ENCODE peak calls at places on chromosomes 1 and 21, in four cellular contexts. K is CD8-positive, alpha-beta memory T cell; H is SK-N-SH; S is IMR-90. L is an unnamed sample.

GRCh38 chr1:10693152-10693496 is 103.3 kb downstream of the CASZ1 start:
- DNase-seq in K (no peak), H (no peak), S (no peak), L (no peak)

GRCh38 chr1:29698033-29698432 is 461.7 kb downstream of the PTPRU start:
- DNase-seq in K (no peak), H (peak; percentile 65), S (peak; percentile 59), L (no peak)

GRCh38 chr1:24643362-24644346 is 552 bp downstream of the SRRM1 start:
- DNase-seq in K (peak; percentile 6), H (peak; percentile 84), S (no peak), L (no peak)

GRCh38 chr1:22051607-22052114 is 848 bp upstream of the CDC42 start:
- DNase-seq in K (no peak), H (no peak), S (no peak), L (no peak)

GRCh38 chr1:54273837-54274192 is 73.8 kb downstream of the MRPL37 start:
- DNase-seq in K (no peak), H (peak; percentile 60), S (no peak), L (no peak)

GRCh38 chr1:214615871-214616270 is 12.9 kb downstream of the CENPF start:
- DNase-seq in K (no peak), H (no peak), S (peak; percentile 77), L (no peak)

GRCh38 chr1:12095822-12096263 is 32.7 kb downstream of the TNFRSF8 start:
- DNase-seq in K (no peak), H (no peak), S (peak; percentile 45), L (no peak)

GRCh38 chr1:115306146-115306545 is 31.9 kb downstream of the NGF start:
- DNase-seq in K (no peak), H (no peak), S (peak; percentile 38), L (no peak)

GRCh38 chr1:213984387-213985180 is 3.2 kb upstream of the PROX1 start:
- DNase-seq in K (no peak), H (no peak), S (no peak), L (no peak)

GRCh38 chr1:76862447-76862846 is 4.8 kb upstream of the ST6GALNAC5 start:
- DNase-seq in K (no peak), H (no peak), S (peak; percentile 75), L (no peak)

GRCh38 chr21:37367758-37368535 is 1.4 kb downstream of the DYRK1A start:
- DNase-seq in K (peak; percentile 40), H (peak; percentile 42), S (peak; percentile 35), L (no peak)

GRCh38 chr1:231778009-231778719 is 151.6 kb downstream of the DISC1 start:
- DNase-seq in K (no peak), H (no peak), S (peak; percentile 47), L (peak; percentile 74)

GRCh38 chr1:206921772-206922265 is at the start of gene FCMR:
- DNase-seq in K (peak; percentile 84), H (no peak), S (no peak), L (no peak)

GRCh38 chr1:10941891-10942541 is 70.4 kb upstream of the TARDBP start:
- DNase-seq in K (peak; percentile 64), H (peak; percentile 92), S (no peak), L (no peak)

GRCh38 chr21:14753466-14754258 is 207.5 kb upstream of the SAMSN1 start:
- DNase-seq in K (no peak), H (no peak), S (no peak), L (no peak)

GRCh38 chr21:31530918-31531705 is 128.4 kb upstream of the SOD1 start:
- DNase-seq in K (no peak), H (peak; percentile 77), S (no peak), L (no peak)

GRCh38 chr1:34476371-34476770 is 278.5 kb upstream of the GJB5 start:
- DNase-seq in K (no peak), H (no peak), S (no peak), L (no peak)

GRCh38 chr21:41530366-41530765 is 22.4 kb upstream of the TMPRSS2 start:
- DNase-seq in K (no peak), H (no peak), S (no peak), L (no peak)

GRCh38 chr1:224175615-224176014 is 7.4 kb upstream of the DEGS1 start:
- DNase-seq in K (no peak), H (peak; percentile 47), S (peak; percentile 5), L (no peak)

GRCh38 chr1:1371354-1371740 is 3.7 kb downstream of the AURKAIP1 start:
- DNase-seq in K (peak; percentile 94), H (no peak), S (no peak), L (no peak)

GRCh38 chr1:155970531-155971167 is 7.7 kb downstream of the ARHGEF2 start:
- DNase-seq in K (no peak), H (no peak), S (peak; percentile 88), L (peak; percentile 85)

GRCh38 chr1:47941609-47942237 is 55.5 kb downstream of the TRABD2B start:
- DNase-seq in K (no peak), H (no peak), S (no peak), L (no peak)

GRCh38 chr1:156726549-156727226 is 1.6 kb upstream of the METTL25B start:
- DNase-seq in K (peak; percentile 48), H (peak; percentile 66), S (peak; percentile 66), L (no peak)

GRCh38 chr1:8661185-8662110 is 156.0 kb downstream of the RERE start:
- DNase-seq in K (no peak), H (no peak), S (peak; percentile 91), L (no peak)

GRCh38 chr1:231919900-231920299 is 293.3 kb downstream of the DISC1 start:
- DNase-seq in K (peak; percentile 58), H (peak; percentile 57), S (no peak), L (no peak)

GRCh38 chr1:159088050-159088449 is 11.5 kb upstream of the AIM2 start:
- DNase-seq in K (no peak), H (no peak), S (peak; percentile 78), L (no peak)

GRCh38 chr21:17793675-17794123 is 25.5 kb downstream of the C21orf91 start:
- DNase-seq in K (no peak), H (peak; percentile 39), S (peak; percentile 70), L (no peak)

GRCh38 chr1:21332691-21333449 is 42.6 kb upstream of the ECE1 start:
- DNase-seq in K (no peak), H (no peak), S (no peak), L (no peak)

GRCh38 chr21:15741510-15741909 is 11.7 kb downstream of the USP25 start:
- DNase-seq in K (no peak), H (no peak), S (peak; percentile 67), L (no peak)

GRCh38 chr1:235883261-235883927 is 16.7 kb upstream of the LYST start:
- DNase-seq in K (no peak), H (peak; percentile 46), S (peak; percentile 97), L (peak; percentile 94)

GRCh38 chr1:25157846-25158245 is 74.5 kb downstream of the SYF2 start:
- DNase-seq in K (no peak), H (no peak), S (no peak), L (no peak)

GRCh38 chr21:32578107-32578691 is 7.1 kb downstream of the TCP10L start:
- DNase-seq in K (peak; percentile 27), H (peak; percentile 44), S (peak; percentile 9), L (no peak)

GRCh38 chr21:35239811-35240219 is 190.7 kb upstream of the RUNX1 start:
- DNase-seq in K (no peak), H (peak; percentile 25), S (no peak), L (no peak)
- H3K4me1 ChIP-seq in K (peaks cover 16% of the 10 kb centered on the region), H (no peaks in the 10 kb centered on the region), S (peaks cover 2% of the 10 kb centered on the region), L (no peaks in the 10 kb centered on the region)

GRCh38 chr1:151579436-151580225 is 32.2 kb upstream of the SNX27 start:
- DNase-seq in K (no peak), H (no peak), S (peak; percentile 82), L (no peak)

GRCh38 chr1:151577173-151577572 is 34.7 kb upstream of the SNX27 start:
- DNase-seq in K (no peak), H (no peak), S (no peak), L (no peak)

GRCh38 chr1:151570819-151571218 is 30.7 kb downstream of the TUFT1 start:
- DNase-seq in K (no peak), H (no peak), S (no peak), L (no peak)

GRCh38 chr1:151578941-151579340 is 32.9 kb upstream of the SNX27 start:
- DNase-seq in K (no peak), H (no peak), S (no peak), L (no peak)

GRCh38 chr1:151574575-151575529 is 34.7 kb downstream of the TUFT1 start:
- DNase-seq in K (no peak), H (no peak), S (peak; percentile 87), L (no peak)
- H3K4me1 ChIP-seq in K (no peaks in the 10 kb centered on the region), H (peaks cover 8% of the 10 kb centered on the region), S (peaks cover 8% of the 10 kb centered on the region), L (no peaks in the 10 kb centered on the region)

GRCh38 chr1:226634156-226634588 is 85.6 kb downstream of the STUM start:
- DNase-seq in K (peak; percentile 82), H (peak; percentile 91), S (peak; percentile 59), L (peak; percentile 76)

GRCh38 chr1:226636847-226637096 is 88.2 kb downstream of the STUM start:
- DNase-seq in K (no peak), H (no peak), S (no peak), L (no peak)

GRCh38 chr1:226637147-226637935 is 88.8 kb downstream of the STUM start:
- DNase-seq in K (peak; percentile 2), H (no peak), S (no peak), L (peak; percentile 73)

GRCh38 chr1:226634611-226635246 is 86.2 kb downstream of the STUM start:
- DNase-seq in K (no peak), H (no peak), S (no peak), L (no peak)

GRCh38 chr1:226635456-226635941 is 86.9 kb downstream of the STUM start:
- DNase-seq in K (peak; percentile 46), H (no peak), S (no peak), L (no peak)
- H3K4me1 ChIP-seq in K (peaks cover 48% of the 10 kb centered on the region), H (no peaks in the 10 kb centered on the region), S (no peaks in the 10 kb centered on the region), L (no peaks in the 10 kb centered on the region)

GRCh38 chr1:18922848-18923475 is 20.6 kb upstream of the ALDH4A1 start:
- DNase-seq in K (no peak), H (no peak), S (no peak), L (no peak)
- H3K4me1 ChIP-seq in K (peaks cover 62% of the 10 kb centered on the region), H (peaks cover 40% of the 10 kb centered on the region), S (peaks cover 44% of the 10 kb centered on the region), L (no peaks in the 10 kb centered on the region)

GRCh38 chr1:165241321-165241720 is 115.2 kb downstream of the LMX1A start:
- DNase-seq in K (no peak), H (no peak), S (no peak), L (no peak)
- H3K4me1 ChIP-seq in K (no peaks in the 10 kb centered on the region), H (no peaks in the 10 kb centered on the region), S (no peaks in the 10 kb centered on the region), L (no peaks in the 10 kb centered on the region)

DNA sequence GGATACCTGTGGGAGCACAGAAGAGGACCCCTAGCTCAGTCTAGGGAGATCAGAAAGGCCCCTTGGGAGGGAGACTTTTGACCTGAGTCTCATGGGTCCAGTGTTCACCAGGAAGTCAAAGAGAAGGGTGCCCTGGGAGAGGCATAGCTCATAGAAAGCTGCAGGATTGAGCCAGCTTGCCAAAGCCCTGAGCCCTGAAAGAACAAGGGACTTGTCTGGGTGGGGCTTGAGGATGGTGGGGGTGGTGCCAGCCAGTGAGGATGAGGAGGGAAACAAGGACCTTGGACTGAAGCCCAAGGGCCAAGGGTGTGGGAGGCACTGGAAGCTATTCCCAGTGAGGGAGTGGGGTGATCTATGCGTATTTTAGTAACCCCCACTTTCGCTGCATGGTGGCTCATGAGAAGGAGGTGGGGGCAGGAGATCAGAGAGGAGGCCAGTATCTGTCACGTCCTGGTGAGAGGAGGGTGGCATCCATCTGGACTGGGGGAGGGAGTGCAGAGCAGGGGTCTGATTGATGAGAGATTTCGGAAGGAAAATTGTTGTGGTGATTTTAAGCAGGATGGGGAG is 28.4 kb downstream of the DMBX1 start:
- DNase-seq in K (no peak), H (no peak), S (no peak), L (no peak)
- H3K4me1 ChIP-seq in K (no peaks in the 10 kb centered on the region), H (peaks cover 38% of the 10 kb centered on the region), S (peaks cover 16% of the 10 kb centered on the region), L (peaks cover 9% of the 10 kb centered on the region)

L was measured in right atrium auricular region.